ENCODE peak calls at places on chromosomes 6 and 20, in five cellular contexts. B, M, J, I and T are unnamed samples.
A peak's percentile ranks its signal among the peaks of the same experiment; 100 is the strongest.

GRCh38 chr6:161327360-161327953 is 53.6 kb upstream of the AGPAT4 start:
- DNase-seq in B (no peak), M (no peak), J (no peak), I (no peak), T (no peak)

GRCh38 chr20:52130406-52130805 is 61.2 kb downstream of the ZFP64 start:
- DNase-seq in B (no peak), M (no peak), J (no peak), I (no peak), T (no peak)

GRCh38 chr6:167400482-167401138 is 75.7 kb downstream of the TTLL2 start:
- DNase-seq in B (no peak), M (no peak), J (no peak), I (no peak), T (no peak)

GRCh38 chr20:23141016-23141415 is 54.9 kb upstream of the CD93 start:
- DNase-seq in B (no peak), M (no peak), J (no peak), I (no peak), T (peak; percentile 58)

GRCh38 chr6:69795469-69796080 is 1.2 kb downstream of the LMBRD1 start:
- DNase-seq in B (no peak), M (no peak), J (no peak), I (no peak), T (no peak)

GRCh38 chr20:3553663-3554062 is 82.8 kb downstream of the ATRN start:
- DNase-seq in B (no peak), M (no peak), J (no peak), I (no peak), T (no peak)

GRCh38 chr6:115896538-115897129 is 164.1 kb downstream of the FRK start:
- DNase-seq in B (no peak), M (no peak), J (peak; percentile 8), I (peak; percentile 25), T (no peak)

GRCh38 chr6:127173541-127173940 is 55.1 kb downstream of the RSPO3 start:
- DNase-seq in B (no peak), M (no peak), J (no peak), I (no peak), T (no peak)

GRCh38 chr6:132733288-132733687 is 19.4 kb upstream of the VNN1 start:
- DNase-seq in B (no peak), M (no peak), J (no peak), I (no peak), T (no peak)

GRCh38 chr20:9294081-9294480 is 220.3 kb upstream of the LAMP5 start:
- DNase-seq in B (no peak), M (no peak), J (peak; percentile 33), I (no peak), T (no peak)

GRCh38 chr20:59010321-59010994 is 3.4 kb upstream of the CTSZ start:
- DNase-seq in B (peak; percentile 53), M (no peak), J (no peak), I (no peak), T (no peak)

GRCh38 chr6:32424584-32424983 is 15.1 kb upstream of the HLA-DRA start:
- DNase-seq in B (no peak), M (no peak), J (no peak), I (no peak), T (no peak)

GRCh38 chr6:52925919-52926792 is 16.7 kb upstream of the GSTA3 start:
- DNase-seq in B (no peak), M (no peak), J (no peak), I (no peak), T (no peak)

GRCh38 chr6:169048806-169049205 is 204.8 kb downstream of the THBS2 start:
- DNase-seq in B (no peak), M (no peak), J (no peak), I (no peak), T (no peak)

GRCh38 chr6:136987526-136987925 is 57.2 kb downstream of the IL20RA start:
- DNase-seq in B (no peak), M (no peak), J (no peak), I (no peak), T (no peak)

GRCh38 chr6:56984374-56984773 is 29.5 kb downstream of the BEND6 start:
- DNase-seq in B (no peak), M (no peak), J (no peak), I (no peak), T (no peak)

GRCh38 chr6:144217264-144217663 is 66.9 kb downstream of the STX11 start:
- DNase-seq in B (no peak), M (no peak), J (no peak), I (no peak), T (no peak)

GRCh38 chr6:144214622-144215401 is 64.5 kb downstream of the STX11 start:
- DNase-seq in B (no peak), M (peak; percentile 33), J (no peak), I (no peak), T (no peak)

GRCh38 chr6:144215402-144215931 is 65.2 kb downstream of the STX11 start:
- DNase-seq in B (peak; percentile 44), M (peak; percentile 32), J (peak; percentile 18), I (peak; percentile 22), T (no peak)

GRCh38 chr6:144216668-144217218 is 66.4 kb downstream of the STX11 start:
- DNase-seq in B (no peak), M (no peak), J (peak; percentile 69), I (no peak), T (no peak)

DNA sequence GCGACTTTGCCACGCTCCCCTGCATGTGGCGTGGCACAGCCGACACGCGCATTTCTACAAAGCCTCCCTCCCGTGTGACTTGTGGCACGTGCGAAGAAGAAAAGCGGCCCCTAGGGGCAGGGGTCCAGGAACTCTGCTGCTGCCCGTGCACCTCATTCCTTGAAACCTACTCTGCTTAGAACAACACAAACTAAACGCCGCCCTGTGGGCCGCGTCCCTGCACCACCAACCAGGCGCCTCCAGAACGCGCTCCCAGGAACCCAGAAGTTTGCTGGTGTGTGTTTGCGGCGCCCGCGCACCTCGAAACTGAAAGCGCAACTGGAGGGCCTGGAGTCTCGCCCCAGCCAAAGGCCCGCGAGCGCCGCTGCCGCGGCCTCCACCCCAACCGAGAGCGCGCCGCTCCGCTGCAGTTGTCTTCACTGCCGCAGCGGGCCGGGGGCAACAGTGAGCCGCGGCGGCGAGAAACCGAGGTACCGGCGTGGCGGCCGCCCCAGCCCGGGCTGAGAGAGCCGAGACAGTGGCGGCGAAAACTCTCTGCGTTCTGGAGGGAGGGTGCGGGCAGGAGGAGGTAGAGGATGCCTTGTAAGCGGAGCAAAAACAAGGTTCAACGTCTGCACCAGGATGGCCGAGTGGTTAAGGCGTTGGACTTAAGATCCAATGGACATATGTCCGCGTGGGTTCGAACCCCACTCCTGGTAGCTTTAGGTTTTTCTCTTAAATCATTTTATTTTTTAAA is 65.8 kb downstream of the STX11 start:
- DNase-seq in B (peak; percentile 93), M (peak; percentile 97), J (peak; percentile 67), I (peak; percentile 99), T (peak; percentile 96)
- TF ChIP-seq EP300 in B (no peak), M (no peak), J (no peak), I (peak; percentile 30), T (no peak)

DNA sequence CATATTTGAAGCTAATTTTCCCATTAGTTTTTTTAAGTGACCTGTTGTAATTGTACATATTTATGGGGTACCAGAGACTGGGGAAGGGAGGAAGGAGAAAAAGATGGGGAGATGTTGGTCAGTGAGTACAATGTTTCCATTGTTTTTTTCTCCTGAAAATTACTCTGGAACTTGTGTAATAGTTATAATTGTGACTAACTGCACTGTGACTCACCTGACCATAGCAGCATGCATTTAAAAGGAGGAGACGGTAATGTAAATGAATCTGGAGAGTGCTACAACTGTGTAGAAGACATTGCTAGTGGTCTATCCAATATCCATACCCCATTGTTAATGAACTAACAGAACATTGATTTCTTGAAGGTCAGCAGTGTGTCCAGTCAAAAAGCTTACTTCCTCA is 133.4 kb downstream of the RFPL4B start:
- DNase-seq in B (no peak), M (no peak), J (no peak), I (no peak), T (no peak)
- H3K4me1 ChIP-seq in B (no peaks in the 10 kb centered on the region), M (no peaks in the 10 kb centered on the region), J (no peaks in the 10 kb centered on the region), I (no peaks in the 10 kb centered on the region), T (peaks cover 2% of the 10 kb centered on the region)

DNA sequence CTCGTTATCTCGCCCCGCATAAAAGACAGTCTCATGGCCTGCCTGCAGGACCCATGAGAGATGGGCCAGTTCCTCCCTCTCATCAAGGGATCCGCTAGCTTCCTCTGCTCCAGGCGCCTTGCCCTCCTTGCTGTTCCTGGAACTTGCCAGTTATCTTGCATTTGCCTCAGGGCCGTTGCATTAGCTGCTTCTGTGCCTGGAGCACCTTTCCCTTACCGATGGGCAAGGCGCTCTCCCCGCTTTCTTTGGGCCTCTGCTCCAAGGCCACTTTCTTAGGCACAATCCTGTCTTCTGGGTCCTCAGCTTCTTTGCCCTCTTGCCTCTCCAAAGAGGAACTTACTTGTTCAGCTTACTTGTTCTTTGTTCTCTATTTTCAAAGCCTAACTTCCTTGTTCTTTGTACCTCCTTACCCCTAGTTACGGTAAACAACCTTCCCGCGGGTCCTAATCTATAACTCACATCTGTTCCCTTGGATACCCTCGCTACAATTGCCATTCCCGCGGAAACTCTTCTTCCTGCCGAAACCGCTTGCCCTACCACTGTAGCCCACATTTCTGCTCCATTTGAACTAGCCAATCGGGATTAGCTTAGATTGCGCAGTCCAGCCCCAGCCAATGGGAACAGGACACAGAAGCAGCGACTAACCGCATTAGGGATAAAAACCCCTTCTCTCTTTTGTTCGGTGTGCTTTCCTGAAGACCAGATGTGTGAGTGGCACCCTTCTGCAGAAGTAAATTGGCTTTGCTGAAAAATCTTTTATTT is 887 bp upstream of the NSFL1C start:
- DNase-seq in B (peak; percentile 65), M (peak; percentile 27), J (no peak), I (peak; percentile 24), T (no peak)
- TF ChIP-seq EP300 in B (no peak), M (no peak), J (no peak), I (no peak), T (no peak)

GRCh38 chr20:44691424-44692423 is 23.4 kb upstream of the CCN5 start:
- DNase-seq in B (no peak), M (no peak), J (no peak), I (peak; percentile 54), T (peak; percentile 89)
- H3K4me1 ChIP-seq in B (no peaks in the 10 kb centered on the region), M (peaks cover 29% of the 10 kb centered on the region), J (peaks cover 40% of the 10 kb centered on the region), I (peaks cover 28% of the 10 kb centered on the region), T (peaks cover 50% of the 10 kb centered on the region)

GRCh38 chr20:36929691-36930090 is 21.8 kb downstream of the SAMHD1 start:
- DNase-seq in B (no peak), M (no peak), J (no peak), I (no peak), T (peak; percentile 53)

GRCh38 chr20:36925234-36925633 is 26.3 kb downstream of the SAMHD1 start:
- DNase-seq in B (no peak), M (no peak), J (no peak), I (no peak), T (no peak)

GRCh38 chr20:36926653-36927200 is 24.8 kb downstream of the SAMHD1 start:
- DNase-seq in B (no peak), M (no peak), J (no peak), I (no peak), T (no peak)

GRCh38 chr20:36929290-36929689 is 22.2 kb downstream of the SAMHD1 start:
- DNase-seq in B (no peak), M (no peak), J (no peak), I (no peak), T (no peak)

DNA sequence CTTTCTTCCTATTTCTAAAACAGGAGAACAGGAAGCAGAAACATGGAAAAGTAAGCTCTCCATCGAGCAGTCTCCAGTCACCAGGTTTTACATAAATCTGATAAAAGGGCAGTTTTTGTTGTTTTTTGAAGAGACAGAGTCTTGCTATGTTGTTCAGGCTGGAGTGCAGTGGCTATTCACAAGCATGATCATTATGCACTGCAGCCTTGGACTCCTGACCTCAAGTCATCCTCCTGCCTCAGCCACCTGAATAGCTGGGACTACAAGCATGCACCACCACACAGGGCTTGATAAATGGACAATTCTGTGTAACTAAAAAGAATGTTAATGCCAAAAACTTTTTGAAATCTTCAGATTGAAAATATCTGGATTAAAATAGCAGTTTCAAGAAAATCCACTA is 23.8 kb downstream of the SAMHD1 start:
- DNase-seq in B (no peak), M (no peak), J (no peak), I (no peak), T (no peak)
- TF ChIP-seq EP300 in B (no peak), M (no peak), J (no peak), I (no peak), T (no peak)